ENCODE peak calls at places on chromosome 22, in six cellular contexts. D, I, U, Z, E and L are unnamed samples.
A peak's percentile ranks its signal among the peaks of the same experiment; 100 is the strongest.

GRCh38 chr22:44729391-44730012 is 22.9 kb upstream of the ARHGAP8 start:
- DNase-seq in D (no peak), I (no peak), U (peak; percentile 61), Z (no peak), E (peak; percentile 71), L (peak; percentile 35)

GRCh38 chr22:27980424-27981148 is 61.5 kb upstream of the PITPNB start:
- DNase-seq in D (no peak), I (peak; percentile 42), U (no peak), Z (no peak), E (no peak), L (no peak)

GRCh38 chr22:46267431-46268279 is at the start of gene TTC38:
- DNase-seq in D (peak; percentile 82), I (peak; percentile 86), U (peak; percentile 72), Z (peak; percentile 41), E (peak; percentile 60), L (peak; percentile 66)

GRCh38 chr22:36237462-36238347 is 1.6 kb downstream of the APOL2 start:
- DNase-seq in D (no peak), I (no peak), U (peak; percentile 49), Z (no peak), E (no peak), L (no peak)

GRCh38 chr22:47197735-47198500 is 435.5 kb downstream of the TBC1D22A start:
- DNase-seq in D (no peak), I (no peak), U (no peak), Z (no peak), E (no peak), L (no peak)

GRCh38 chr22:36738416-36739020 is 35.0 kb upstream of the CACNG2 start:
- DNase-seq in D (no peak), I (no peak), U (no peak), Z (no peak), E (no peak), L (no peak)

GRCh38 chr22:48765595-48765994 is 1062.1 kb downstream of the BRD1 start:
- DNase-seq in D (no peak), I (no peak), U (no peak), Z (no peak), E (no peak), L (no peak)

GRCh38 chr22:38205261-38206128 is 3.7 kb downstream of the MAFF start:
- DNase-seq in D (peak; percentile 87), I (no peak), U (peak; percentile 94), Z (no peak), E (peak; percentile 79), L (peak; percentile 78)

GRCh38 chr22:44147821-44148574 is 32.7 kb upstream of the PARVG start:
- DNase-seq in D (no peak), I (peak; percentile 35), U (no peak), Z (no peak), E (peak; percentile 36), L (peak; percentile 18)

GRCh38 chr22:37273126-37273845 is 9.0 kb upstream of the CYTH4 start:
- DNase-seq in D (no peak), I (no peak), U (peak; percentile 70), Z (no peak), E (peak; percentile 79), L (peak; percentile 74)

GRCh38 chr22:24066260-24066659 is 55.2 kb downstream of the CABIN1 start:
- DNase-seq in D (no peak), I (no peak), U (no peak), Z (no peak), E (no peak), L (no peak)

DNA sequence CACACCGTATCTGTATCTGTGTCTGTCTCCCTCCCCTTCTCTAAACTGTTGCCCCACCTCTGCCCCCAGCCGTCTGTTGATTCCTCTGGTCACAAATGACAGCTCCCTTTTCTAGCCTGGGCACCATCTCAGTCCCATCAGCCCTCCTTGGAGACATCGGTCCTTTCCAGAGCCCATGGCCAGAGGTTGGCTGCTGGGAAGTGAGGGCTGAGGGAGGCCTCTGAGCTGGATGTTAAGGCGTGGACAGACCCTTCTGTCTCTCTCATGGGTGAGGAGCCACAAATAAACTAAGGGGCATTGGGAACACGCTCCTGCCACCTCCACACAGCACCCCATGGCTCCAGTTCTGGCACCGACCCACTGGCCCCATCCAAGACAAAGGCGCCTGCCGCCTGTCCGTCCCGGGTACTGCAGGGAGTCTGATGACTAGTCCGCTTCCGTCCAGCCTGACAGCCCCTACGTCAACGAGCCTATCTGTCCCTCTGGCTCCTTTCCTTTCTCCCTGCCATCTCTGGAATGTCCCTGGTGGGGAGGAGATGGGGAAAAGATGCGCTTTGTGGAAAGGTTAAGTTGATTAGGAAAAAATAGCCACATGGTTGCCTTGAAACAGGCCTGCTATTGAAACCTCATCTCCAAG is 10.5 kb downstream of the PDGFB start:
- DNase-seq in D (no peak), I (no peak), U (no peak), Z (no peak), E (no peak), L (peak; percentile 72)
- TF ChIP-seq CTCF in D (no peak), I (no peak), U (no peak), Z (no peak), E (no peak), L (peak; percentile 48)

GRCh38 chr22:50434849-50435700 is 39.8 kb downstream of the SBF1 start:
- DNase-seq in D (peak; percentile 73), I (no peak), U (no peak), Z (no peak), E (no peak), L (no peak)

GRCh38 chr22:50436841-50437341 is 37.9 kb downstream of the SBF1 start:
- DNase-seq in D (no peak), I (no peak), U (no peak), Z (no peak), E (no peak), L (no peak)

GRCh38 chr22:50437511-50438304 is 37.1 kb downstream of the SBF1 start:
- DNase-seq in D (no peak), I (no peak), U (no peak), Z (no peak), E (no peak), L (no peak)

GRCh38 chr22:50436134-50436830 is 38.6 kb downstream of the SBF1 start:
- DNase-seq in D (no peak), I (no peak), U (no peak), Z (no peak), E (no peak), L (no peak)

DNA sequence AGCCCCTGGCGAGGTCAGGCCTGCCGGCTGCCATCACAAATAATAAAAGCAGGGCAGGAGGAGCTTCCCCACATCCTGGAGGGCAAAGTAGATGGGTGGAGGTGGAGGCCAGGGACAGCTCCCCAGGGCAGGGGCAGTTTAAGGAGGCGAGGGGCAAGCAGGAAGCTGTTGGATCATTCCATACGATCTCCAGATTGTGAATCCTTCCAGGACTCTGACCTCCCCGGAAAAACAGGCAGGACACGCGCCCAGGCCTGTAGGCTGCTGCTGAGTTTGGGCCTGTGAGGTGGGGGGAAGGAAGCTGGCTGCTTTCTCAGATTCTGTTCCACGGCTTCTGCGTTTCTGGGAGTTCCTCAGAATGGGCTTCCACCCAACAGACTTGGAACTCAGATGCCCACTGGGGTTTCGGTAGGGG is 39.1 kb downstream of the SBF1 start:
- DNase-seq in D (no peak), I (no peak), U (no peak), Z (no peak), E (no peak), L (no peak)
- TF ChIP-seq CTCF in D (no peak), I (no peak), U (no peak), Z (no peak), E (no peak), L (no peak)

GRCh38 chr22:42549329-42550060 is 4.3 kb upstream of the SERHL2 start:
- DNase-seq in D (no peak), I (no peak), U (no peak), Z (no peak), E (no peak), L (no peak)
- TF ChIP-seq CTCF in D (no peak), I (no peak), U (no peak), Z (no peak), E (no peak), L (no peak)

GRCh38 chr22:21946262-21946925 is 6.3 kb downstream of the PPM1F start:
- DNase-seq in D (no peak), I (no peak), U (no peak), Z (no peak), E (no peak), L (no peak)
- TF ChIP-seq CTCF in D (no peak), I (no peak), U (no peak), Z (no peak), E (no peak), L (no peak)